ENCODE peak calls at places on chromosomes 6 and 20, in eight cellular contexts. A is B cell, Z is PC-3, K is cardiac muscle cell, F is activated B cell treated with CpG ODN at 0.5 μM for 24 hours, E is IMR-90, V is ovary, W is uterus. H is an unnamed sample.

GRCh38 chr6:112189494-112189893 is 64.9 kb downstream of the LAMA4 start:
- DNase-seq in A (no peak), Z (no peak), K (no peak), F (no peak), E (peak), V (no peak), W (peak), H (no peak)

GRCh38 chr20:17673082-17673481 is 9.0 kb downstream of the RRBP1 start:
- DNase-seq in A (no peak), Z (no peak), K (no peak), F (no peak), E (no peak), V (no peak), W (no peak), H (no peak)

GRCh38 chr6:44636576-44637248 is 249.2 kb downstream of the CDC5L start:
- DNase-seq in A (no peak), Z (no peak), K (no peak), F (no peak), E (no peak), V (no peak), W (no peak), H (no peak)

GRCh38 chr6:2753743-2754142 is 3.0 kb upstream of the MYLK4 start:
- DNase-seq in A (no peak), Z (no peak), K (no peak), F (no peak), E (no peak), V (no peak), W (no peak), H (no peak)

GRCh38 chr6:154792761-154793160 is 59.5 kb downstream of the SCAF8 start:
- DNase-seq in A (no peak), Z (peak), K (no peak), F (no peak), E (peak), V (no peak), W (no peak), H (no peak)

GRCh38 chr6:42226251-42227143 is 8.8 kb upstream of the MRPS10 start:
- DNase-seq in A (no peak), Z (peak), K (no peak), F (no peak), E (peak), V (no peak), W (no peak), H (no peak)

GRCh38 chr20:58634121-58634817 is 16.8 kb upstream of the STX16 start:
- DNase-seq in A (peak), Z (no peak), K (no peak), F (no peak), E (peak), V (peak), W (peak), H (peak)

GRCh38 chr20:45405566-45406259 is 2.4 kb upstream of the DBNDD2 start:
- DNase-seq in A (peak), Z (peak), K (peak), F (no peak), E (no peak), V (peak), W (peak), H (no peak)

GRCh38 chr6:129342243-129342642 is 367.7 kb downstream of the ARHGAP18 start:
- DNase-seq in A (no peak), Z (no peak), K (no peak), F (no peak), E (peak), V (no peak), W (no peak), H (no peak)

GRCh38 chr6:156396791-156397418 is 380.3 kb upstream of the ARID1B start:
- DNase-seq in A (peak), Z (no peak), K (no peak), F (no peak), E (no peak), V (no peak), W (no peak), H (peak)

GRCh38 chr6:19024737-19025136 is 637.6 kb downstream of the RNF144B start:
- DNase-seq in A (no peak), Z (peak), K (peak), F (no peak), E (peak), V (no peak), W (no peak), H (no peak)

GRCh38 chr6:22145823-22146379 is 150.9 kb downstream of the PRL start:
- DNase-seq in A (no peak), Z (no peak), K (peak), F (no peak), E (peak), V (no peak), W (peak), H (peak)

GRCh38 chr6:138527376-138528092 is 28.2 kb upstream of the NHSL1 start:
- DNase-seq in A (no peak), Z (no peak), K (peak), F (no peak), E (no peak), V (no peak), W (no peak), H (no peak)

GRCh38 chr6:41072836-41073202 is at the start of gene NFYA:
- DNase-seq in A (peak), Z (no peak), K (peak), F (no peak), E (peak), V (no peak), W (no peak), H (no peak)

GRCh38 chr6:163756079-163756478 is 341.6 kb downstream of the QKI start:
- DNase-seq in A (peak), Z (no peak), K (no peak), F (peak), E (peak), V (no peak), W (no peak), H (no peak)

GRCh38 chr20:58942549-58942948 is 38.5 kb upstream of the NELFCD start:
- DNase-seq in A (no peak), Z (peak), K (no peak), F (no peak), E (peak), V (no peak), W (no peak), H (no peak)

GRCh38 chr20:59743767-59744485 is 139.6 kb downstream of the PHACTR3 start:
- DNase-seq in A (no peak), Z (peak), K (no peak), F (no peak), E (no peak), V (no peak), W (no peak), H (no peak)

GRCh38 chr6:44388135-44388487 is 605 bp downstream of the CDC5L start:
- DNase-seq in A (no peak), Z (no peak), K (no peak), F (no peak), E (no peak), V (no peak), W (no peak), H (no peak)

GRCh38 chr6:166253277-166254229 is 54.6 kb downstream of the PRR18 start:
- DNase-seq in A (peak), Z (no peak), K (peak), F (peak), E (no peak), V (no peak), W (no peak), H (peak)

GRCh38 chr6:1729752-1730140 is 120.0 kb downstream of the FOXC1 start:
- DNase-seq in A (no peak), Z (no peak), K (no peak), F (no peak), E (no peak), V (no peak), W (no peak), H (no peak)

GRCh38 chr6:54037277-54037779 is 73.9 kb upstream of the MLIP start:
- DNase-seq in A (no peak), Z (no peak), K (no peak), F (no peak), E (peak), V (no peak), W (no peak), H (no peak)

GRCh38 chr6:56860466-56860865 is 94.4 kb upstream of the BEND6 start:
- DNase-seq in A (no peak), Z (peak), K (no peak), F (no peak), E (peak), V (no peak), W (no peak), H (no peak)

GRCh38 chr6:55209059-55209458 is 34.7 kb downstream of the HCRTR2 start:
- DNase-seq in A (no peak), Z (no peak), K (no peak), F (no peak), E (no peak), V (no peak), W (no peak), H (no peak)

GRCh38 chr20:384723-385122 is 4.2 kb downstream of the TRIB3 start:
- DNase-seq in A (no peak), Z (no peak), K (no peak), F (no peak), E (no peak), V (no peak), W (no peak), H (no peak)

GRCh38 chr20:48652961-48653705 is 174.7 kb downstream of the PREX1 start:
- DNase-seq in A (no peak), Z (no peak), K (no peak), F (no peak), E (no peak), V (no peak), W (no peak), H (no peak)

GRCh38 chr6:25027221-25027916 is 91.6 kb upstream of the RIPOR2 start:
- DNase-seq in A (peak), Z (no peak), K (no peak), F (peak), E (no peak), V (no peak), W (no peak), H (peak)

GRCh38 chr6:116954938-116955337 is 77.9 kb downstream of the RFX6 start:
- DNase-seq in A (no peak), Z (no peak), K (no peak), F (no peak), E (no peak), V (no peak), W (no peak), H (no peak)

GRCh38 chr20:49712918-49713778 is 530 bp downstream of the B4GALT5 start:
- DNase-seq in A (no peak), Z (no peak), K (peak), F (no peak), E (peak), V (peak), W (peak), H (peak)

GRCh38 chr20:63681609-63682142 is 14.8 kb upstream of the TNFRSF6B start:
- DNase-seq in A (no peak), Z (no peak), K (no peak), F (no peak), E (no peak), V (no peak), W (no peak), H (no peak)

GRCh38 chr20:17281478-17281877 is 54.6 kb downstream of the PCSK2 start:
- DNase-seq in A (no peak), Z (peak), K (peak), F (no peak), E (peak), V (no peak), W (no peak), H (peak)

GRCh38 chr6:32845381-32845884 is 1.6 kb upstream of the PSMB8 start:
- DNase-seq in A (no peak), Z (no peak), K (no peak), F (peak), E (no peak), V (no peak), W (no peak), H (peak)

GRCh38 chr20:45051497-45052060 is 49.3 kb downstream of the KCNS1 start:
- DNase-seq in A (peak), Z (no peak), K (no peak), F (no peak), E (no peak), V (no peak), W (no peak), H (no peak)

GRCh38 chr20:9493818-9494217 is 20.6 kb upstream of the LAMP5 start:
- DNase-seq in A (no peak), Z (no peak), K (no peak), F (no peak), E (no peak), V (no peak), W (no peak), H (no peak)

GRCh38 chr20:11047559-11047958 is 373.8 kb upstream of the JAG1 start:
- DNase-seq in A (no peak), Z (peak), K (no peak), F (no peak), E (no peak), V (no peak), W (no peak), H (no peak)

DNA sequence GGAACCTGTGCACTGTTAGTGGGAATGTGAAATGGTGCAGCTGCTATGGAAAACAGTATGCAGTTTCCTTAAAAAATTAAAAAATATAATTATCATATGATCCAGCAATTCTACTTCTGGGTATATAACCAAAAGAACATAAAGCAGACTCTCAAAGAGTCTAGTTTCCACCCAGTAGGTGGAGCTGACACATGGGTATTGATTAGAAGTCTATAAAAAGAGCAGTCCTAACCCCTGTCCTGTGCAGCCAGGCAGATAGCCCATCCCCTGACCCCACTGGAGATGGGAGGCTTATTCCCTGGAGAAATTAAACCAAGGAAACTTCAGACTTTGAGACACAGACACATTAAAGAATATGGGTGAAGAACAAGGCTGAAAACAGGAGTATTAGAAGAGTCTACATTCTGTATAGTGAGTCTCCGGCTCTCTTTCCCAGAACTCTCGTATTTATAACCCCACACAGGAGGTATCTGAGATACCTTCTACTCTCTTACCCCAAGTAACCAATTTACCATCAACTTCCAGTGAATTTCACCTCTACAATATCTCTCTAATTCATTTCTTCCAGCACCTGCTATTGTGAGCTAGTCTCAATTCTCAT is 92.3 kb downstream of the SEL1L2 start:
- DNase-seq in A (no peak), Z (peak), K (peak), F (no peak), E (no peak), V (no peak), W (no peak), H (no peak)
- TF ChIP-seq CTCF in A (no peak), Z (peak), K (no peak), F (no peak), E (no peak), V (no peak), W (no peak), H (no peak)

GRCh38 chr6:10800810-10801209 is 37.5 kb downstream of the MAK start:
- DNase-seq in A (no peak), Z (peak), K (no peak), F (no peak), E (peak), V (no peak), W (no peak), H (no peak)
- TF ChIP-seq CTCF in A (no peak), Z (no peak), K (no peak), F (no peak), E (no peak), V (no peak), W (no peak), H (no peak)

DNA sequence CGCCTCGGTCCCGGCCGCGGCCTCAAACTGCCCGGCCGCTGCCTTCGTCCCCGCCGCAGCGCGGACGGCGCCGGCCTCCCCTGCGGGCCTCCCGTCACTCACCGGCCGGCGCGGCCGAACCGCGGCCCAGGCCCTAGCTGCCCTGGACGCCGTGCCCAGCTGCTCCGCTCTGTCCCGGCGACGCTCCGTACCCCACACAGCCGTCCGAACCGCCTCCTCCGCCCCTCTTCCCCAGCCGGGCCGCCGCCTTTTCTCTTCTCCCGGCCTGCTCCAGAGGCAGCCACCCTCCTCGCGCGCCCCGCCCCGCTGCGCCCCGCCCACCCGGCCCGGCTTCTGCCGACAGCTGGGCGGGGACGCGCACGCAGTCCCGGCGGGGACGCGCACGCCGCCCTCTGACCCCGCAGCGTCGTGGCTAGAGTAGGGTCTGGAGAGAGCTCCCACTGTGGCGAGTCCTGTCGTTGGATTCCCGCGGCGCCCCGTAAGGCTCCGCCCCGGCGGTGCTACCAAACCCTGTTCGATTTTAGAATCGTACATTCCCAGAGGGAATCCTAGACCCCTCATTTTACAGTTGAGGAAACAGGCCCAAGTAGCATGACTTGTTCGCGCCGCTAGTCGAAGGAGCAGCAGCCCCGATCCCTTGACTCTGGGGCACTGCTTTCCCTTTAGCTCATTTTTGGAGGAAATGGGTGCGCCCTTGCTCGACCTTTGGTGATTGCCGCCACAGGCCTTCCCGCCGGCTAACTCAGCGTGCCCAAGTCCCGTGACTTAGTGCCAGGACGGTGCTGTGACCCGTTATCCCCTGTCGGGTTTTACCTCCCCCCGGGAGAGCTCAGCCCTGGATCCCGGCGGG is at the start of gene FBXO30:
- DNase-seq in A (peak), Z (peak), K (peak), F (peak), E (peak), V (peak), W (peak), H (peak)
- TF ChIP-seq CTCF in A (peak), Z (no peak), K (peak), F (no peak), E (no peak), V (peak), W (peak), H (no peak)

DNA sequence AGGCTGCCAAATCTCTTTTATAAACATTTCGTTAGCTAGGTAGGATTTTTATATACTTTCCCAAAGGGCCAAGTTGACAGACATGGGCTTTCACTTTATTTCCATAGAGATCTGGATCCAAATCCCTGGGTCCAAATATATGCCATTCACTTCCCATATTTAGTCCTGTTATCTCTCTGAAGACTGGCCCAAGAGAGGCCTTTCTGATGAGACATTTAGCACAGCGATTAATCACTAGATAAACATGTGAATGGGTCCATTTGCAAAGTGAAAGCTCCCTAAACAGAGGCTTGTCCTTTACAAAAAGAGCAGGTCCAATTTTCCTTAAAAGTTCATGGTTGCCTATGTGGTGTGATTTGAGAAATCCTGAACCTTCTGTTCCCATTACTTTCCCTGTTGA is 132.6 kb downstream of the TRMT11 start:
- DNase-seq in A (no peak), Z (peak), K (no peak), F (no peak), E (peak), V (no peak), W (no peak), H (no peak)
- TF ChIP-seq CTCF in A (no peak), Z (no peak), K (no peak), F (no peak), E (no peak), V (no peak), W (no peak), H (no peak)

GRCh38 chr20:61719691-61720347 is 345.9 kb downstream of the TAF4 start:
- DNase-seq in A (no peak), Z (no peak), K (no peak), F (no peak), E (no peak), V (no peak), W (no peak), H (peak)
- TF ChIP-seq CTCF in A (no peak), Z (no peak), K (no peak), F (no peak), E (no peak), V (no peak), W (no peak), H (no peak)

GRCh38 chr20:33515569-33516216 is 25.8 kb downstream of the CBFA2T2 start:
- DNase-seq in A (no peak), Z (peak), K (no peak), F (no peak), E (no peak), V (no peak), W (no peak), H (no peak)
- TF ChIP-seq CTCF in A (peak), Z (peak), K (peak), F (no peak), E (peak), V (no peak), W (no peak), H (peak)

GRCh38 chr20:14744723-14745122 is 407.3 kb upstream of the FLRT3 start:
- DNase-seq in A (no peak), Z (no peak), K (no peak), F (no peak), E (no peak), V (no peak), W (no peak), H (no peak)

GRCh38 chr20:14745830-14746229 is 408.4 kb upstream of the FLRT3 start:
- DNase-seq in A (no peak), Z (no peak), K (no peak), F (no peak), E (no peak), V (no peak), W (no peak), H (no peak)

GRCh38 chr20:14741616-14742015 is 404.2 kb upstream of the FLRT3 start:
- DNase-seq in A (no peak), Z (peak), K (no peak), F (no peak), E (no peak), V (no peak), W (no peak), H (no peak)
- TF ChIP-seq CTCF in A (no peak), Z (peak), K (no peak), F (no peak), E (no peak), V (no peak), W (no peak), H (no peak)

DNA sequence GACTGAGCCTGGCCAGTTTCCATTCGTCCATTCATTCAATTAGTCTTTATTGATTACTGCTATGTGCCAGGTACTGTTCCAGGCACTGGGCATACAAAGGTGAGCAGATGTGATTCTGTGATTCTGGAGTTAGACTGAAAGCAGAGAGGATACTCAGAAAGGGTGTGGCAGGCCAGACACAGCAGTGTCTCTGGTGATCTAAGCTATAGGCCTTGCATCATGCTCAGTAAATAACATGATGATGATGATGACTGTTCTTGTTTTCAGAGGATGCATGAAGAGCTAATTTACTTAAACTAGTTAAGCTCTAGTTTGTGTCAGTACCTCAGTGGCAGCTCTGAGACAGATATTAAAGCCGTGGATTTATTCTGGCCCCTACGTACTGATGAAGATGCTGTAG is 31.4 kb upstream of the FUCA2 start:
- DNase-seq in A (no peak), Z (peak), K (no peak), F (no peak), E (peak), V (no peak), W (no peak), H (no peak)
- TF ChIP-seq CTCF in A (no peak), Z (no peak), K (no peak), F (no peak), E (no peak), V (no peak), W (no peak), H (no peak)

DNA sequence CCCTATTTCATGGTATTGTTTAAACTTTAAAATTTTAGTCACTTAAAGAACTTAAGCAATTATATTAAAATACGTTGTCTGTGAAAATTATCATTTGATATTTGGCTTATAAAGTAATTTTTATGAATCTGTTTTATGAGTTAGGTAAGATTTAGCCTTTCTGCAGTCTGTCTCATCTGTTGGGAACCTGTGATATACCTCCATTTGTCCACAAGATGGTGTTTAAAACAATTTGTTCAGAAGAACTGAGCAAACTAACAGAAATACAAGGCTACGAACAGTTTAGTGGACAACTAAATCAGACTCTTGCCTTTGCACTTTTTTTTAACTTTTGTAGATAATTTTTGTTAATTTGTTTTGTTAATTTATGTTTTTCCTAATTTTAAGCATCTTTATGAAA is 92.4 kb downstream of the COL9A1 start:
- DNase-seq in A (no peak), Z (peak), K (peak), F (no peak), E (no peak), V (no peak), W (no peak), H (no peak)
- TF ChIP-seq CTCF in A (no peak), Z (peak), K (peak), F (no peak), E (no peak), V (no peak), W (no peak), H (no peak)

H was measured in activated CD8-positive, alpha-beta T cell treated with anti-CD3 and anti-CD28 coated beads for 36 hours.